ENCODE peak calls at places on chromosomes 1 and 21, in nine cellular contexts. S, O, C, M, D, I, K, X and J are unnamed samples.

GRCh38 chr1:206102292-206102936 is 14.8 kb downstream of the AVPR1B start:
- DNase-seq in O (no peak), I (no peak), C (no peak), D (no peak), S (no peak), X (no peak), M (no peak), K (no peak), J (no peak)

GRCh38 chr1:211928222-211928856 is 97.8 kb upstream of the LPGAT1 start:
- DNase-seq in I (no peak), K (no peak), O (no peak), D (no peak), S (no peak), M (no peak), C (no peak), X (peak), J (peak)

GRCh38 chr1:31483012-31483946 is 70.3 kb downstream of the SERINC2 start:
- DNase-seq in X (peak), S (no peak), I (no peak), D (no peak), K (peak), C (peak), O (peak), M (no peak), J (no peak)

GRCh38 chr1:158003409-158003805 is 10.0 kb downstream of the KIRREL1 start:
- DNase-seq in S (no peak), K (peak), D (no peak), O (no peak), I (no peak), C (no peak), X (no peak), M (no peak), J (no peak)

GRCh38 chr1:166165661-166166399 is 971 bp downstream of the FAM78B start:
- DNase-seq in D (no peak), X (no peak), K (no peak), C (peak), M (no peak), S (no peak), I (peak), O (no peak), J (no peak)

GRCh38 chr1:81805537-81806431 is 5.0 kb downstream of the ADGRL2 start:
- DNase-seq in K (no peak), O (no peak), I (no peak), M (no peak), C (no peak), D (no peak), S (no peak), X (no peak), J (no peak)

GRCh38 chr1:18179009-18179408 is 71.4 kb downstream of the IGSF21 start:
- DNase-seq in S (no peak), X (no peak), K (no peak), C (no peak), I (no peak), M (no peak), D (no peak), O (no peak), J (no peak)

GRCh38 chr1:10117865-10118264 is 85.1 kb downstream of the UBE4B start:
- DNase-seq in O (no peak), D (no peak), S (no peak), I (no peak), K (peak), M (no peak), X (no peak), C (no peak), J (no peak)

GRCh38 chr1:178438432-178438831 is 58.3 kb downstream of the CLEC20A start:
- DNase-seq in X (no peak), M (no peak), D (no peak), K (peak), O (no peak), I (no peak), S (no peak), C (peak), J (no peak)

GRCh38 chr1:58165073-58165472 is 381.5 kb downstream of the OMA1 start:
- DNase-seq in D (no peak), S (no peak), X (no peak), O (no peak), K (no peak), M (no peak), I (no peak), C (no peak), J (no peak)

GRCh38 chr1:17646444-17647287 is 107.2 kb downstream of the ARHGEF10L start:
- DNase-seq in S (no peak), I (no peak), M (no peak), C (no peak), D (no peak), X (no peak), K (no peak), O (no peak), J (no peak)

GRCh38 chr21:26099610-26100219 is 70.9 kb downstream of the APP start:
- DNase-seq in K (peak), I (no peak), O (no peak), C (peak), X (peak), D (no peak), M (no peak), S (no peak), J (no peak)

GRCh38 chr1:29933110-29933509 is 696.8 kb downstream of the PTPRU start:
- DNase-seq in C (no peak), M (no peak), K (no peak), I (no peak), O (no peak), D (no peak), X (peak), S (no peak), J (no peak)

GRCh38 chr1:91559046-91559750 is 58.5 kb downstream of the CDC7 start:
- DNase-seq in C (no peak), X (no peak), M (no peak), I (no peak), S (no peak), D (no peak), K (no peak), O (no peak), J (no peak)

GRCh38 chr21:43619344-43619743 is 39.9 kb downstream of the HSF2BP start:
- DNase-seq in X (no peak), I (no peak), S (no peak), D (no peak), M (no peak), O (no peak), C (no peak), K (no peak), J (no peak)

GRCh38 chr21:32719085-32719484 is 8.7 kb downstream of the SYNJ1 start:
- DNase-seq in C (no peak), S (no peak), X (no peak), K (no peak), D (no peak), M (no peak), O (no peak), I (no peak), J (no peak)

GRCh38 chr1:245797592-245798366 is 643.0 kb downstream of the KIF26B start:
- DNase-seq in S (no peak), M (no peak), X (no peak), K (no peak), O (no peak), I (no peak), C (no peak), D (no peak), J (no peak)

GRCh38 chr1:182092336-182092735 is 30.8 kb upstream of the ZNF648 start:
- DNase-seq in C (no peak), K (no peak), O (no peak), S (no peak), D (no peak), X (no peak), I (no peak), M (no peak), J (no peak)

GRCh38 chr21:22791986-22792560 is 1793.9 kb downstream of the NCAM2 start:
- DNase-seq in D (no peak), O (peak), K (peak), M (no peak), S (no peak), C (peak), X (peak), I (peak), J (no peak)

GRCh38 chr1:217471403-217471802 is 159.5 kb downstream of the GPATCH2 start:
- DNase-seq in K (no peak), C (no peak), S (no peak), D (no peak), M (no peak), O (no peak), I (no peak), X (no peak), J (no peak)

GRCh38 chr1:110524311-110525249 is 5.6 kb upstream of the KCNA10 start:
- DNase-seq in X (peak), M (no peak), D (no peak), O (no peak), S (no peak), I (peak), K (peak), C (peak), J (peak)

GRCh38 chr1:43468403-43468802 is 14.7 kb upstream of the HYI start:
- DNase-seq in D (no peak), I (no peak), S (no peak), O (no peak), X (no peak), C (no peak), K (no peak), M (no peak), J (no peak)

GRCh38 chr1:111192643-111193519 is 7.6 kb downstream of the DENND2D start:
- DNase-seq in S (no peak), D (no peak), O (no peak), I (no peak), K (peak), M (no peak), C (no peak), X (no peak), J (no peak)

GRCh38 chr1:2327841-2328240 is 63.5 kb downstream of the MORN1 start:
- DNase-seq in K (no peak), I (no peak), C (no peak), X (no peak), O (no peak), M (no peak), D (no peak), S (no peak), J (no peak)

GRCh38 chr1:183227963-183228649 is 42.0 kb downstream of the LAMC2 start:
- DNase-seq in S (no peak), C (peak), D (peak), K (peak), O (no peak), I (no peak), M (no peak), X (no peak), J (peak)

GRCh38 chr1:12636098-12636950 is 7.6 kb upstream of the AADACL4 start:
- DNase-seq in K (peak), M (no peak), C (no peak), O (no peak), D (peak), I (no peak), S (no peak), X (no peak), J (no peak)

GRCh38 chr1:48109390-48110009 is 112.3 kb upstream of the TRABD2B start:
- DNase-seq in X (peak), M (no peak), K (peak), D (no peak), O (peak), S (no peak), I (peak), C (peak), J (no peak)

GRCh38 chr1:156421062-156421938 is 52.3 kb downstream of the RHBG start:
- DNase-seq in S (peak), I (peak), C (peak), D (peak), X (peak), O (no peak), K (peak), M (no peak), J (peak)
- H3K27ac ChIP-seq in S (peak), I (no peak), C (no peak), D (no peak), X (no peak), O (no peak), K (no peak), M (no peak), J (no peak)

GRCh38 chr1:152169356-152170025 is 10.5 kb upstream of the RPTN start:
- DNase-seq in S (no peak), K (no peak), O (no peak), D (no peak), M (no peak), I (no peak), C (no peak), X (no peak), J (no peak)

GRCh38 chr1:152166966-152167365 is 7.9 kb upstream of the RPTN start:
- DNase-seq in K (no peak), C (no peak), I (no peak), D (no peak), X (no peak), S (no peak), M (no peak), O (no peak), J (no peak)

GRCh38 chr1:152167835-152168534 is 9.0 kb upstream of the RPTN start:
- DNase-seq in S (no peak), C (peak), M (no peak), X (peak), O (no peak), K (peak), D (no peak), I (no peak), J (no peak)

GRCh38 chr1:152170287-152170933 is 11.4 kb upstream of the RPTN start:
- DNase-seq in S (no peak), K (no peak), M (no peak), X (no peak), C (no peak), D (no peak), O (no peak), I (no peak), J (no peak)

DNA sequence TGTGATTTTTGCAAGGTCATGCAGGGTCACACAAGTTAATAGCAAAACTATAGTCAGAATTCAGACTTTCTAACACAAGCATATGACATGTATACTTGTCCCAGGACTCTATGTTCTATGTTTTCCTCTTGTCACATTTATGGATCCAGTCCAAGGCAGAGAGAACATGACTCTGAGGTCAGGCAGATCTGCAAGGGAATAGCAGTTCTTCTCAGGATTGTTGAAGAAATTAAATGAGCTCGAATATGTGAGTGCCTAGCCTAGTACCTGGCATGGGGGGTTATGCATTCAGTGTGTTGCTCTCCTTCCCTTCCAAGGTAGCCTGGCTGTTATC is 9.5 kb upstream of the RPTN start:
- DNase-seq in D (no peak), I (no peak), S (no peak), O (no peak), M (no peak), K (no peak), C (no peak), X (no peak), J (no peak)
- H3K27ac ChIP-seq in D (no peak), I (no peak), S (no peak), O (no peak), M (peak), K (no peak), C (no peak), X (peak), J (no peak)

GRCh38 chr1:964691-965525 is 1.4 kb upstream of the PLEKHN1 start:
- DNase-seq in K (no peak), D (no peak), C (no peak), M (no peak), I (no peak), O (no peak), X (no peak), S (no peak), J (no peak)
- H3K27ac ChIP-seq in K (no peak), D (no peak), C (no peak), M (peak), I (no peak), O (no peak), X (peak), S (no peak), J (no peak)

GRCh38 chr1:52533710-52534109 is 19.2 kb downstream of the TUT4 start:
- DNase-seq in I (no peak), C (no peak), S (no peak), O (no peak), M (no peak), K (no peak), D (no peak), X (no peak), J (no peak)

GRCh38 chr1:52532247-52532646 is 20.6 kb downstream of the TUT4 start:
- DNase-seq in I (no peak), M (no peak), S (no peak), C (no peak), D (no peak), X (no peak), O (no peak), K (no peak), J (no peak)

GRCh38 chr1:52530563-52531144 is 22.2 kb downstream of the TUT4 start:
- DNase-seq in M (no peak), C (no peak), X (no peak), I (no peak), O (no peak), S (no peak), D (no peak), K (no peak), J (no peak)

GRCh38 chr1:52531473-52531872 is 21.4 kb downstream of the TUT4 start:
- DNase-seq in K (no peak), O (no peak), X (no peak), C (no peak), I (no peak), D (no peak), M (no peak), S (no peak), J (no peak)

GRCh38 chr1:52532732-52533327 is 20.1 kb downstream of the TUT4 start:
- DNase-seq in O (no peak), I (no peak), C (no peak), X (no peak), S (no peak), K (no peak), D (no peak), M (no peak), J (no peak)
- H3K27ac ChIP-seq in O (no peak), I (no peak), C (no peak), X (no peak), S (no peak), K (no peak), D (no peak), M (no peak), J (no peak)

DNA sequence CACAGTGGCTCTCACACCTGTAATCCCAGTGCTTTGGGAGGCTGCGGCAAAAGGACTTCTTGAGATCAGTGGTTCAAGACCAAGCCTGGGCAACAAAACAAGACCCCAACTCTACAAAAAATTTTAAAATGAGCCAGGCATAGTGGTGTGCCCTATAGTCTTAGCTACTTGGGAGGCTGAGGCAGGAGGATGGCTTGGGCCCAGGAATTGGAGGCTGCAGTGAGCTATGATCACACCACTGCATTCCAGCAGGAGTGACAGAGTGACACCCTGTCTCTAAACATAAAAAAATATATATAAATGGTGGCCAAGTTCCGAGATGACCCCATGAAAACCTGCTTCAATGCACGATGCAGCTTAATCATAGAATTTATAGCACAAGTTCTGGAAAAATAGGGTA is 5.5 kb upstream of the GNPAT start:
- DNase-seq in I (no peak), C (no peak), M (no peak), D (no peak), K (no peak), O (no peak), X (no peak), S (no peak), J (no peak)
- H3K27ac ChIP-seq in I (no peak), C (no peak), M (no peak), D (no peak), K (no peak), O (no peak), X (no peak), S (no peak), J (peak)

DNA sequence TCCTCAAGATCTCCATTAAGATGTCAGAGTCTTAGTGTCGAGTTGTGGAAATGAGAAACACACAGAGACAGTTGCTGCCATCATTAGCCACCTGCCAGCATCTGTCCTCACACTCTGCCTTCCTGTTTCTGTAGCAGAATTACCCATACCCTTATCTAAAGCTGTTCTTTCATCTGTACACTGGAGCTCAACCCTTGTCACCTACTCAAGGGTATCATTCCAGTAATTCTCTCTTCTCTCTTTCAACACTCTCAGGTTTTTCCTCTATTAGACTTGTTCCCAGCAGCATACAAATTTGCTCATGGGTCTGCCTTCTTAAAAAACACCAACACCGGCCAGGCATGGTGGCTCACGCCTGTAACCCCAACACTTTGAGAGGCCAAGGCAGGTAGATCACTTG is 27.4 kb upstream of the RNF2 start:
- DNase-seq in C (no peak), K (no peak), I (no peak), S (no peak), X (no peak), D (no peak), O (no peak), M (no peak), J (no peak)
- H3K27ac ChIP-seq in C (no peak), K (no peak), I (no peak), S (no peak), X (no peak), D (no peak), O (no peak), M (no peak), J (no peak)

GRCh38 chr1:45490623-45491463 is at the start of gene TESK2:
- DNase-seq in I (peak), M (peak), K (peak), S (peak), D (peak), C (peak), X (peak), O (peak), J (peak)
- H3K27ac ChIP-seq in I (peak), M (peak), K (peak), S (peak), D (peak), C (peak), X (peak), O (peak), J (peak)

DNA sequence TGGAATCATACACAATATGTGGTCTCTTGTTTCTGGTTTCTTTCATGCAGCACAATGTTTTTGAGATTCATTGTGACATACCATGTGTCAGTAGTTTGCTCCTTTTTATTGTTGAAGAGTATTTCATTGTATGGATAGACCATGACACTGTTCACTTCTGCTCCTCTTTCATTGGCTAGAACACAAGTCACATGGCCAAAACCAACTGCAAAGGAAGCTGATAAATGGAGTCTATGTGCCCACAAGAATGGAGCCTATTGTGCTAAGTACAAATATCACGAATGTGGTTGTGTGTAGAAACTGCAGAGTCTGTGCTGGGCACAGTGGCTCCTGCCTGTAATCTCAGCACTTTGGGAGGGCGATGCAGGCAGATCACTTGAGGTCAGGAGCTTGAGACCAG is 28.6 kb upstream of the FNBP1L start:
- DNase-seq in O (no peak), M (no peak), S (no peak), K (no peak), X (no peak), C (no peak), I (no peak), D (no peak), J (no peak)
- H3K27ac ChIP-seq in O (no peak), M (no peak), S (no peak), K (no peak), X (no peak), C (no peak), I (no peak), D (no peak), J (no peak)

GRCh38 chr21:45441431-45442255 is 36.7 kb downstream of the COL18A1 start:
- DNase-seq in M (no peak), S (no peak), C (no peak), O (no peak), X (no peak), D (no peak), I (no peak), K (no peak), J (no peak)
- H3K27ac ChIP-seq in M (no peak), S (no peak), C (no peak), O (no peak), X (no peak), D (no peak), I (no peak), K (no peak), J (no peak)

GRCh38 chr21:41992576-41992975 is 17.6 kb downstream of the ZBTB21 start:
- DNase-seq in C (no peak), M (no peak), S (no peak), I (no peak), O (no peak), D (no peak), X (no peak), K (no peak), J (no peak)

GRCh38 chr21:41993744-41994143 is 16.4 kb downstream of the ZBTB21 start:
- DNase-seq in D (peak), C (peak), S (no peak), M (no peak), X (no peak), I (no peak), O (peak), K (peak), J (no peak)

GRCh38 chr21:41991659-41992058 is 18.5 kb downstream of the ZBTB21 start:
- DNase-seq in C (no peak), K (no peak), X (no peak), I (no peak), M (no peak), D (no peak), S (no peak), O (no peak), J (no peak)

GRCh38 chr21:41997657-41998056 is 12.5 kb downstream of the ZBTB21 start:
- DNase-seq in X (no peak), K (no peak), O (no peak), I (no peak), M (no peak), C (no peak), S (no peak), D (no peak), J (no peak)

GRCh38 chr21:41995577-41995976 is 14.6 kb downstream of the ZBTB21 start:
- DNase-seq in X (no peak), I (no peak), C (no peak), S (no peak), K (no peak), M (no peak), O (no peak), D (no peak), J (no peak)
- H3K27ac ChIP-seq in X (no peak), I (no peak), C (no peak), S (no peak), K (no peak), M (no peak), O (no peak), D (no peak), J (no peak)